ENCODE peak calls at places on chromosomes 5 and 9, in ten cellular contexts. K, B, X, T, L, Y, U, O, I and D are unnamed samples.

GRCh38 chr5:135204151-135204600 is 170.1 kb upstream of the PITX1 start:
- DNase-seq in T (no peak), B (no peak), U (no peak), K (no peak), Y (no peak), I (no peak), O (peak; percentile 19), L (no peak), X (no peak), D (no peak)

GRCh38 chr5:174503461-174504265 is 220.7 kb upstream of the MSX2 start:
- DNase-seq in X (no peak), T (no peak), I (peak; percentile 7), B (no peak), L (no peak), K (peak; percentile 72), U (no peak), Y (peak; percentile 63), O (no peak), D (no peak)

GRCh38 chr5:55554879-55555278 is 20.1 kb upstream of the PLPP1 start:
- DNase-seq in B (no peak), X (no peak), Y (no peak), L (no peak), I (no peak), U (no peak), K (no peak), T (no peak), O (no peak), D (no peak)

GRCh38 chr5:57434227-57434640 is 48.4 kb downstream of the ACTBL2 start:
- DNase-seq in U (no peak), O (no peak), I (peak; percentile 32), L (no peak), X (peak; percentile 29), B (no peak), T (no peak), K (no peak), Y (no peak), D (no peak)

GRCh38 chr9:104577263-104577662 is 8.3 kb downstream of the OR13C8 start:
- DNase-seq in I (no peak), X (no peak), T (no peak), O (no peak), L (no peak), U (no peak), Y (no peak), B (no peak), K (no peak), D (no peak)

GRCh38 chr9:130451509-130452388 is 7.0 kb downstream of the ASS1 start:
- DNase-seq in I (peak; percentile 99), L (peak; percentile 94), B (peak; percentile 49), Y (peak; percentile 89), T (peak; percentile 91), X (peak; percentile 88), O (peak; percentile 87), U (peak; percentile 85), K (peak; percentile 83), D (peak; percentile 92)

GRCh38 chr9:103183569-103184191 is 188.5 kb downstream of the CYLC2 start:
- DNase-seq in L (no peak), O (no peak), Y (no peak), T (no peak), U (no peak), K (no peak), X (no peak), I (no peak), B (no peak), D (no peak)

GRCh38 chr9:87446527-87446926 is 51.1 kb upstream of the DAPK1 start:
- DNase-seq in Y (no peak), T (no peak), B (no peak), O (no peak), L (no peak), X (no peak), U (no peak), I (no peak), K (no peak), D (no peak)

DNA sequence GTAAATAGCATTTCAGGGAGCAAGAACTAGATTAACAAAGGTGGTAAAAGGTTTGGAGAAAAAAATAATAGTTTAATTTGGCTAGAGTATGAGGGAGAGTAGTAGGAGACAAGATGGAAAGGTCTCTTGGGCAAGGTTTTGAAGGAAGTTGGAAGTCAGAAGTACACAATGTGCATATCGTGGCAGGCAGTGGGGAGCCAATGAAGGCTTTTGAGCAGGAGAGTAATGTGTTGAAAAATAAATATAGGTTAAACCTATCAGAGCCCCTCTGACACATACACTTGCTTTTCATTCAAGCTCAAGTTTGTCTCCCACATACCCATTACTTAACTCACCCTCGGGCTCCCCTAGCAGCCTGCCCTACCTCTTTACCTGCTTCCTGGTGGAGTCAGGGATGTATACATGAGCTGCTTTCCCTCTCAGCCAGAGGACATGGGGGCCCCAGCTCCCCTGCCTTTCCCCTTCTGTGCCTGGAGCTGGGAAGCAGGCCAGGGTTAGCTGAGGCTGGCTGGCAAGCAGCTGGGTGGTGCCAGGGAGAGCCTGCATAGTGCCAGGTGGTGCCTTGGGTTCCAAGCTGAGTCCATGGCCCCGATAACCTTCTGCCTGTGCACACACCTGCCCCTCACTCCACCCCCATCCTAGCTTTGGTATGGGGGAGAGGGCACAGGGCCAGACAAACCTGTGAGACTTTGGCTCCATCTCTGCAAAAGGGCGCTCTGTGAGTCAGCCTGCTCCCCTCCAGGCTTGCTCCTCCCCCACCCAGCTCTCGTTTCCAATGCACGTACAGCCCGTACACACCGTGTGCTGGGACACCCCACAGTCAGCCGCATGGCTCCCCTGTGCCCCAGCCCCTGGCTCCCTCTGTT is at the start of gene CA9:
- DNase-seq in I (peak; percentile 21), Y (peak; percentile 95), L (peak; percentile 23), K (no peak), B (no peak), O (no peak), X (peak; percentile 43), U (peak; percentile 22), T (no peak), D (peak; percentile 74)
- H3K27ac ChIP-seq in I (no peak within 1 kb of the TSS), Y (peak within 1 kb of the TSS; percentile 89), L (no peak within 1 kb of the TSS), K (no peak within 1 kb of the TSS), B (no peak within 1 kb of the TSS), O (no peak within 1 kb of the TSS), X (no peak within 1 kb of the TSS), U (no peak within 1 kb of the TSS), T (no peak within 1 kb of the TSS), D (peak within 1 kb of the TSS; percentile 76)

GRCh38 chr5:40688127-40688756 is 8.5 kb downstream of the PTGER4 start:
- DNase-seq in X (peak; percentile 89), O (peak; percentile 86), U (peak; percentile 69), I (peak; percentile 85), L (peak; percentile 85), T (peak; percentile 71), Y (peak; percentile 87), B (peak; percentile 87), K (peak; percentile 82), D (peak; percentile 79)

GRCh38 chr5:40687316-40687715 is 7.6 kb downstream of the PTGER4 start:
- DNase-seq in K (no peak), X (no peak), Y (no peak), B (peak; percentile 37), O (no peak), L (no peak), T (no peak), I (no peak), U (no peak), D (no peak)

GRCh38 chr5:40683351-40683750 is 3.6 kb downstream of the PTGER4 start:
- DNase-seq in U (no peak), K (no peak), B (no peak), X (no peak), Y (no peak), L (no peak), I (no peak), T (no peak), O (no peak), D (no peak)

GRCh38 chr5:40685191-40685590 is 5.5 kb downstream of the PTGER4 start:
- DNase-seq in Y (no peak), X (no peak), L (no peak), I (no peak), B (no peak), K (no peak), U (no peak), T (no peak), O (no peak), D (no peak)

DNA sequence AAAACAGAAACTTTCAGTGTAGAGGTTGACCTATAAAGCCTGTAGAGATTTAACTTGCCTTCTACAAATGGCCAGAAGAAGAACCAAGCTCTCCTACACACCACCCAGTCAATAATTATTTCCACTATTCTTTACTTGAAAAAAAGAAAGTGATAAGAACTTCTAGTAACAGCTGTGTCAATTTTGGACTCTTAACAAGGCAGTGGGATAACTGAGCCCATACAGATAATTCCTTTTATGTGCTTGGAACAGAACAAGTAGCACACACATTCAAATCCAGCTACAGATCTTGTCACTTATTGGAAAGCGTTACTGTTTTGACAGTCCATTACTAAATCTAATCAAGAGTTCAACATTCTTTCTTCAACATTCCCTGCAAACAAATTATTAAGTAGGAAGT is 6.2 kb downstream of the PTGER4 start:
- DNase-seq in Y (no peak), T (no peak), O (no peak), B (no peak), U (no peak), K (no peak), X (no peak), I (no peak), L (no peak), D (no peak)
- H3K27ac ChIP-seq in Y (peak overlapping the region; percentile 36), T (no peak overlapping the region), O (no peak overlapping the region), B (peak overlapping the region; percentile 75), U (no peak overlapping the region), K (no peak overlapping the region), X (peak overlapping the region; percentile 96), I (peak overlapping the region; percentile 27), L (peak overlapping the region; percentile 3), D (peak overlapping the region; percentile 93)

GRCh38 chr5:102764381-102765005 is 9.4 kb downstream of the PAM start:
- DNase-seq in I (no peak), U (no peak), B (no peak), X (no peak), L (no peak), K (no peak), O (no peak), Y (no peak), T (no peak), D (no peak)

GRCh38 chr5:102763734-102764133 is 8.6 kb downstream of the PAM start:
- DNase-seq in X (no peak), B (no peak), O (no peak), T (no peak), Y (no peak), K (no peak), I (no peak), U (no peak), L (no peak), D (no peak)

GRCh38 chr5:102760815-102761214 is 5.7 kb downstream of the PAM start:
- DNase-seq in B (no peak), L (no peak), I (no peak), T (no peak), U (no peak), O (peak; percentile 59), K (no peak), X (no peak), Y (no peak), D (no peak)

GRCh38 chr5:102762828-102763227 is 7.7 kb downstream of the PAM start:
- DNase-seq in K (no peak), X (no peak), L (no peak), O (peak; percentile 22), T (no peak), B (no peak), Y (no peak), U (no peak), I (no peak), D (no peak)

GRCh38 chr5:102762095-102762534 is 7.0 kb downstream of the PAM start:
- DNase-seq in O (peak; percentile 66), U (no peak), L (no peak), K (no peak), I (no peak), B (no peak), T (no peak), Y (no peak), X (no peak), D (no peak)
- H3K27ac ChIP-seq in O (no peak overlapping the region), U (no peak overlapping the region), L (peak overlapping the region; percentile 11), K (no peak overlapping the region), I (peak overlapping the region; percentile 29), B (no peak overlapping the region), T (peak overlapping the region; percentile 55), Y (no peak overlapping the region), X (peak overlapping the region; percentile 33), D (no peak overlapping the region)

GRCh38 chr5:78647838-78648358 is 674 bp downstream of the LHFPL2 start:
- DNase-seq in I (peak; percentile 69), K (peak; percentile 39), O (peak; percentile 73), U (peak; percentile 54), T (peak; percentile 83), X (peak; percentile 53), Y (peak; percentile 60), L (peak; percentile 69), B (no peak), D (peak; percentile 74)
- H3K27ac ChIP-seq in I (peak overlapping the region; percentile 87), K (peak overlapping the region; percentile 91), O (peak overlapping the region; percentile 27), U (peak overlapping the region; percentile 41), T (peak overlapping the region; percentile 78), X (peak overlapping the region; percentile 90), Y (peak overlapping the region; percentile 90), L (peak overlapping the region; percentile 98), B (no peak overlapping the region), D (peak overlapping the region; percentile 92)